ENCODE peak calls at places on chromosomes 7 and 10, in four cellular contexts. M, B, J and Z are unnamed samples.

GRCh38 chr7:127266047-127266446 is 13.3 kb upstream of the GRM8 start:
- DNase-seq in M (no peak), B (no peak), J (no peak), Z (no peak)

GRCh38 chr10:43235070-43235900 is 31.6 kb downstream of the RASGEF1A start:
- DNase-seq in M (no peak), B (no peak), J (no peak), Z (no peak)

GRCh38 chr7:70694909-70695803 is 436.8 kb upstream of the GALNT17 start:
- DNase-seq in M (no peak), B (no peak), J (no peak), Z (no peak)

GRCh38 chr10:129949411-129950335 is 14.4 kb downstream of the EBF3 start:
- DNase-seq in M (no peak), B (no peak), J (no peak), Z (no peak)

GRCh38 chr10:89427629-89428028 is 13.3 kb downstream of the IFIT5 start:
- DNase-seq in M (no peak), B (no peak), J (no peak), Z (no peak)

GRCh38 chr7:6453737-6454136 is 6.0 kb upstream of the DAGLB start:
- DNase-seq in M (peak), B (no peak), J (no peak), Z (peak)

GRCh38 chr7:42080831-42081230 is 156.2 kb downstream of the GLI3 start:
- DNase-seq in M (no peak), B (no peak), J (no peak), Z (no peak)

GRCh38 chr10:8428654-8429053 is 374.2 kb downstream of the GATA3 start:
- DNase-seq in M (no peak), B (no peak), J (no peak), Z (no peak)

GRCh38 chr7:151382079-151382885 is 27.6 kb downstream of the WDR86 start:
- DNase-seq in M (no peak), B (no peak), J (no peak), Z (no peak)

GRCh38 chr7:102451371-102452054 is 13.2 kb downstream of the ALKBH4 start:
- DNase-seq in M (peak), B (no peak), J (peak), Z (no peak)

GRCh38 chr7:66779669-66780408 is 39.3 kb downstream of the RABGEF1 start:
- DNase-seq in M (peak), B (no peak), J (no peak), Z (no peak)

GRCh38 chr10:48931188-48931587 is 8.5 kb downstream of the LRRC18 start:
- DNase-seq in M (no peak), B (no peak), J (no peak), Z (no peak)

GRCh38 chr7:35630024-35630423 is 64.9 kb downstream of the HERPUD2 start:
- DNase-seq in M (no peak), B (no peak), J (no peak), Z (no peak)

GRCh38 chr7:155281411-155281969 is 16.2 kb upstream of the INSIG1 start:
- DNase-seq in M (no peak), B (no peak), J (no peak), Z (no peak)

GRCh38 chr10:110919971-110920881 is 822 bp downstream of the SHOC2 start:
- DNase-seq in M (no peak), B (peak), J (peak), Z (peak)

GRCh38 chr10:91410638-91411367 is 659 bp downstream of the HECTD2 start:
- DNase-seq in M (no peak), B (no peak), J (peak), Z (no peak)

GRCh38 chr7:151883872-151884271 is 7.0 kb upstream of the PRKAG2 start:
- DNase-seq in M (no peak), B (no peak), J (no peak), Z (no peak)

GRCh38 chr7:99409814-99410213 is 1.0 kb downstream of the BUD31 start:
- DNase-seq in M (no peak), B (no peak), J (no peak), Z (no peak)

GRCh38 chr10:132461683-132462231 is 64.8 kb downstream of the PWWP2B start:
- DNase-seq in M (no peak), B (no peak), J (no peak), Z (no peak)

GRCh38 chr7:13988765-13989137 is 715 bp downstream of the ETV1 start:
- DNase-seq in M (no peak), B (no peak), J (no peak), Z (no peak)

GRCh38 chr7:130930260-130930659 is 196.3 kb upstream of the KLF14 start:
- DNase-seq in M (no peak), B (no peak), J (peak), Z (no peak)

GRCh38 chr7:130933919-130934318 is 199.9 kb upstream of the KLF14 start:
- DNase-seq in M (no peak), B (no peak), J (no peak), Z (no peak)

GRCh38 chr7:130932667-130933432 is 198.8 kb upstream of the KLF14 start:
- DNase-seq in M (no peak), B (no peak), J (no peak), Z (no peak)

GRCh38 chr7:130930710-130931109 is 196.7 kb upstream of the KLF14 start:
- DNase-seq in M (no peak), B (no peak), J (no peak), Z (no peak)

DNA sequence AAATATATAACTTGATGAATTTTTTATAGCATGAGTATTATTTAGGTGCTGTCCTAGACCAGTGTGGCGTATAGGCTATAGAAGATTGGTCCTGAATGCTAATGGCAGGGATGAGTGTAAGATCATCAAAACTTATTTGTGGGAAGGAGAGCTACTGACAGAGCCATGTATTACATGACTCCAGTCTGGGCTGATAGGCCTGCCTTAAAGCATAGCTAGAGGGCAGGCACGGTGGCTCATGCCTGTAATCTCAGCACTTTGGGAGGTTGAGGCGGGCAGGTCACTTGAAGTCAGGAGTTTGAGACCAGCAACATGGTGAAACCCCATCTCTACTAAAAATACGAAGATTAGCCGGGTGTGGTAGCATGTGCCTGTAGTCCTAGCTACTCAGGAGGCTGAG is 198.1 kb upstream of the KLF14 start:
- DNase-seq in M (no peak), B (no peak), J (no peak), Z (no peak)
- TF ChIP-seq RAD21 in M (no peak), B (no peak), J (no peak), Z (no peak)

GRCh38 chr7:80772347-80773101 is 134.1 kb downstream of the CD36 start:
- DNase-seq in M (no peak), B (no peak), J (no peak), Z (no peak)

GRCh38 chr7:80770675-80771081 is 132.2 kb downstream of the CD36 start:
- DNase-seq in M (no peak), B (peak), J (no peak), Z (peak)

GRCh38 chr7:80771523-80771922 is 133.1 kb downstream of the CD36 start:
- DNase-seq in M (no peak), B (no peak), J (no peak), Z (no peak)

GRCh38 chr7:80767655-80768054 is 129.2 kb downstream of the CD36 start:
- DNase-seq in M (no peak), B (no peak), J (no peak), Z (no peak)

DNA sequence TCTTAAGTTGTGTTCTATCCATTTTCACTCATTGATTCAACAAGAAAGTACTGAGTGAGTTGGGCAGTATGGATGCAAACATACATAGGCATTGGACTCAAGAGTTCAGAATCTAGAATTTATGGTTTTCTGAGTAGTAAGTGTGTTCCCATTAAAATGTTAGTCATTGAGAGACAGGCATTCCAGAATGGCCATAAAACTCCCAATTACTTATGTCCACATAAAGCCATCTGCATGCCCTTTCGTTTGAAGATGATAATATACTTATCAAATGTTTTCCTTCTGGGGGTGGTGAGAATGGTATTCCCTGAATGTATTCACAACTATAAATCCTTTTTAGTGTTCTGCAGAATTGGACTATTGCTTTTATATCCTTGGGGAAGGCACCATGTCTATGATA is 131.6 kb downstream of the CD36 start:
- DNase-seq in M (no peak), B (no peak), J (no peak), Z (no peak)
- TF ChIP-seq ESRRA in M (no peak), B (no peak), J (no peak), Z (no peak)

GRCh38 chr10:482848-483247 is 206.6 kb downstream of the DIP2C start:
- DNase-seq in M (no peak), B (no peak), J (no peak), Z (no peak)
- TF ChIP-seq RAD21 in M (no peak), B (no peak), J (no peak), Z (no peak)

DNA sequence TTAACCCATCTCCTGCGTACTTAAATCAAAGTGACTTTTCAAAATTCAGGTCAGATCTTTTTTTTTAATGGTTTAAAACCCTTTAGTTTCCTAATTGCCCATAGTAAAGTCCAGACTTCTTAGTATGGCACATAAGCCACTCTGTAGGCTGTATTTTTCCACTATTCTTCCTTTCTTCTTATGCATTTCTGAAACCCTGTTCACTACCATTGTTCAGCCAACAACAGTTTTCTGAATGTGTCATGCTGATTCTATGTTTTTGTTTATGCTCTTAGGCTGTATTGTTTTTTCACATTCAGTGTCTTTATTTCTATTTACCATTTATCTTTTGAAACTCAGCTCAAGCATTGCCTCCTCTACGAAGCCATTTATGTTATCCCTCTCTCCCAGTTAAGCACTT is 26.7 kb downstream of the CCSER2 start:
- DNase-seq in M (no peak), B (no peak), J (no peak), Z (no peak)
- TF ChIP-seq ESRRA in M (no peak), B (no peak), J (no peak), Z (no peak)

DNA sequence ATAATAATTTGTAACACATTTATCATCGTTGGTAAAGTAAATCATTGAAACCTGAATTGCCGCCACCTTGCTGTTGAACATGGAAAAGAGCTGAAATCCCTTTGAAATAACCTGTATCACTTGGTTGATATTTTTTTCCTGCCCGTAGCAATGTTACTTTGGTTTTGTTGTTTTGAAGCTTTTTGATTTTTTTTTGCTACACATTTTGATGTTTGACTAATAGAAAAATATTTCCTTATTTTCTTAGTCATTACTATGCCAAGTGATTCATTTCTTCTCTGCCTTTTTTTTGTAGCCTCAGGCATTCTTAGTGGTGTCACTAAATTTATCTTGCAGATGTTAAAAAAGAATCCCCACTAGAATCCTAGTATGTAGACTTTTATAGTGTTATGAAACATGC is 235.1 kb upstream of the MEOX2 start:
- DNase-seq in M (no peak), B (no peak), J (no peak), Z (no peak)
- TF ChIP-seq RAD21 in M (no peak), B (no peak), J (no peak), Z (no peak)

DNA sequence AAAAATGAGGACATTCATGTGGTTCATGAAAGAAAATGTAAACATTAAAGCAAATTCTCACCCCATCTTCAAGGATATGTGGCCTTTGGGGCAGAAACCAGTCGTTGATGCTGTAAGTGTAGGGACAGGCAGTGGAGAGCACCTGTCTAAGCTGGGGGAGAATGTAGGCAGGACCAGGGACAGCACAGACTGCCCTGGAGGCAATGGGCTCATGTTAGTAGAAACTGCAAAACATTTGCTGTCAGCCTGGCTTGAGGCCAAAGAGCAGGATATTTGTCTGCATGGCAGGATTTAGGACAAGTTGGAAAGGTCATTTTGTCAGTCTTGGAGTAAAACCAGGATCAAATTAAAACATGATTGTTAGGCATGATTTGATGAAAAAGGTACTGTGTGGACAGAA is 211.6 kb upstream of the AGK start:
- DNase-seq in M (no peak), B (no peak), J (no peak), Z (no peak)
- TF ChIP-seq ESRRA in M (no peak), B (no peak), J (no peak), Z (no peak)

GRCh38 chr10:128268015-128268722 is 141.9 kb upstream of the MKI67 start:
- DNase-seq in M (peak), B (no peak), J (peak), Z (peak)
- TF ChIP-seq RAD21 in M (peak), B (peak), J (peak), Z (peak)

DNA sequence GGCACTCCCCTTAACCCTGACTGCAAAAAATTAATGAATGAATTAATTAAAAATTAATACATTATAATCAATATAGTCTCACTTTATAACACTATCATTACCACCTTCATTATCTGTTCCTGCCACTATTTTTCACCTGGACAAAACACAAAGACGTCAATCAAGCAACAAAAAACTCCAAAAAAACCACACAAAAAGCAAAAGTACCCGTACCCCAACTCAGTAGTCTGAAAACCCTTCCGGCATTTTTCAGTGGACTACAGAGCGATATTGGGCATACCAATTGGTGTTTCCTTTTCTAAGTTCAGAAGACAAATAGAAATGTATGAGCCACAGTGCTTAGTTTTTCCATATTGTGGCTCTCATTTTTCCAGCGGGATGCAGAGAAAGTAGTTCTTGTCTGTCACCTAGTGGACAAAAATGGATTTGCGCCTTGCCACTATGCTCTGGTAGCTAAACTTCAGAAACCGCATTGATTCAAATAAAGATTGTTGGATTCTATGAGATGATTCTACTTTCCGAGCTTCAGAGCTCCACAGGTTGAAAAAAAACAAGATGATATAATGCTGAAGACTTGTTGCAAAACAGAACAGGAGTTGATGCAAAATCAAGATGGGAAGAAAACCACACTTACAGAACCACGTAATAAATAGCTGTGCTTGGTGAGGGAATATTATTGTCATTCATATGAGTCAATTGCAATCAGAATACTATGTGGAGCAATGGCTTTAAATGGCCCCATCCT is 50.6 kb upstream of the ITGB1 start:
- DNase-seq in M (peak), B (peak), J (peak), Z (no peak)
- TF ChIP-seq ESRRA in M (no peak), B (no peak), J (no peak), Z (no peak)